ENCODE peak calls at places on chromosome 10, in seven cellular contexts. R is K562, W is mammary epithelial cell, D is PC-3, E is astrocyte, V is fibroblast of lung, X is Karpas-422. Z is an unnamed sample.

GRCh38 chr10:124701435-124701834 is 42.7 kb downstream of the FAM53B start:
- DNase-seq in W (no peak), E (peak; percentile 54), R (no peak), X (no peak), V (peak; percentile 93), D (no peak), Z (no peak)

GRCh38 chr10:1638889-1639418 is 98.4 kb downstream of the ADARB2 start:
- DNase-seq in D (no peak), V (no peak), W (no peak), X (no peak), R (no peak), E (no peak), Z (no peak)

GRCh38 chr10:88472540-88472939 is 110.6 kb downstream of the RNLS start:
- DNase-seq in W (peak; percentile 42), V (peak; percentile 40), X (peak; percentile 60), R (no peak), E (no peak), D (no peak), Z (no peak)

GRCh38 chr10:21668831-21669230 is 134.8 kb downstream of the MLLT10 start:
- DNase-seq in X (no peak), R (no peak), W (no peak), D (no peak), E (no peak), V (no peak), Z (no peak)

GRCh38 chr10:76209135-76209534 is 777.7 kb downstream of the LRMDA start:
- DNase-seq in X (no peak), W (no peak), E (no peak), V (peak; percentile 14), R (no peak), D (peak; percentile 44), Z (no peak)

GRCh38 chr10:11104772-11105675 is 87.4 kb downstream of the CELF2 start:
- DNase-seq in X (no peak), D (no peak), V (no peak), W (no peak), E (no peak), R (peak; percentile 11), Z (no peak)

GRCh38 chr10:110618206-110618605 is 25.9 kb upstream of the RBM20 start:
- DNase-seq in V (no peak), R (no peak), X (no peak), E (no peak), W (no peak), D (no peak), Z (no peak)

GRCh38 chr10:11874568-11875182 is 51.5 kb downstream of the PROSER2 start:
- DNase-seq in W (peak; percentile 72), X (no peak), D (peak; percentile 68), V (peak; percentile 30), E (peak; percentile 22), R (peak; percentile 89), Z (no peak)

GRCh38 chr10:133616371-133617130 is 10.0 kb downstream of the FRG2B start:
- DNase-seq in E (no peak), V (no peak), W (no peak), X (no peak), R (no peak), D (no peak), Z (no peak)

GRCh38 chr10:121595806-121596667 is 2.2 kb downstream of the FGFR2 start:
- DNase-seq in D (no peak), X (no peak), E (no peak), W (peak; percentile 26), R (no peak), V (no peak), Z (no peak)

GRCh38 chr10:78712147-78712546 is 356.6 kb upstream of the ZMIZ1 start:
- DNase-seq in W (no peak), R (peak; percentile 74), E (no peak), D (no peak), V (no peak), X (no peak), Z (no peak)

GRCh38 chr10:72353963-72354355 is 760 bp downstream of the DNAJB12 start:
- DNase-seq in D (no peak), E (peak; percentile 12), V (no peak), R (peak; percentile 75), W (no peak), X (no peak), Z (no peak)

GRCh38 chr10:44703241-44704155 is 207.6 kb upstream of the TMEM72 start:
- DNase-seq in R (no peak), X (no peak), V (peak; percentile 29), D (peak; percentile 89), W (no peak), E (peak; percentile 89), Z (no peak)

GRCh38 chr10:69125554-69125953 is 1.6 kb downstream of the VPS26A start:
- DNase-seq in W (no peak), D (no peak), X (no peak), R (no peak), E (no peak), V (no peak), Z (no peak)
- H3K9ac ChIP-seq in W (peak overlapping the region; percentile 91), D (peak overlapping the region; percentile 81), X (peak overlapping the region; percentile 78), R (peak overlapping the region; percentile 90), E (peak overlapping the region; percentile 95), V (no peak overlapping the region), Z (peak overlapping the region; percentile 94)

DNA sequence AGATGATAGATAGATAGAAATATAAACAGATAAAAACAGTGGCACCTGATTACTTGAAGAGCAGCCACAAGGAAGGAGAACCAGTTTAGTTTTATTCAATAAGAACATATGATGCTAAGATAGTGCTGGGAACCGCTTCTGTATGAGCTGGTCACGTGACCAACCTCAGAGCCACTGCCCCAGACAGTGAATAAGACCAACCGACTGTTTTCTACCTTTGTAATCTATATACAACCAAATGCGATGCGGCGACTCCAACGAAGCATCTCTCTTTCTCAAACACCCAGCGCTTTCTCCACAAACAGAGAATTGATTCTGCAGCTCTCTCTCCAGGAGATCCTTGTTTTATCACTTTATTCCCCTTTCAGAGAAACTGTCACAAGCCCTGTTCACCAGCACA is 55.5 kb upstream of the JCAD start:
- DNase-seq in V (peak; percentile 38), W (no peak), E (peak; percentile 37), D (no peak), X (no peak), R (no peak), Z (no peak)
- H3K4me2 ChIP-seq in V (no peak overlapping the region), W (no peak overlapping the region), E (peak overlapping the region; percentile 82), D (no peak overlapping the region), X (no peak overlapping the region), R (no peak overlapping the region), Z (no peak overlapping the region)

GRCh38 chr10:30786906-30787305 is 157.4 kb upstream of the LYZL2 start:
- DNase-seq in W (no peak), V (no peak), D (no peak), R (no peak), E (no peak), X (no peak), Z (no peak)
- H3K9ac ChIP-seq in W (no peak overlapping the region), V (no peak overlapping the region), D (no peak overlapping the region), R (no peak overlapping the region), E (no peak overlapping the region), X (no peak overlapping the region), Z (no peak overlapping the region)

GRCh38 chr10:14089556-14090297 is 241.0 kb downstream of the FRMD4A start:
- DNase-seq in E (no peak), R (no peak), D (no peak), X (no peak), V (no peak), W (no peak), Z (no peak)
- H3K4me2 ChIP-seq in E (no peak overlapping the region), R (no peak overlapping the region), D (no peak overlapping the region), X (no peak overlapping the region), V (no peak overlapping the region), W (no peak overlapping the region), Z (no peak overlapping the region)

DNA sequence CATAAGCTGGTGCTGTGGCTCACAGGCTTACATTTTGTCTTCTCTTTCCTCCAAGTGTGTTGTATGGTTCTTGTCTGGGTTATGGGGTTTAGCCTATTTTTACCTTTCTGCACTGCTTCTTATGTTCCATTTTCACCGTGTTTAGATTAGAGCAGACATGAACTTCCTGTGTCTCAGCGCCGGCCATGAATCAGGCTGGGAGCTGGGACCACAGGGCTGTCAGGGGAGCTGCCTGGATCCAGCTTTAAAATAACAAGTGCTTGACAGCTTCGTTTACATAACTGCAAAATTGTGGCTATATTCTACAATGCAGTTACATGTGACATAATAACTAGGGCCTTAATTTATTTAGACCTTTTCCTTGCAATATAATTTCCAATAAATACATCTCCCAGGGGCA is 530.5 kb upstream of the FZD8 start:
- DNase-seq in V (peak; percentile 70), R (no peak), D (peak; percentile 90), W (peak; percentile 64), E (peak; percentile 76), X (no peak), Z (no peak)
- H3K9ac ChIP-seq in V (no peak overlapping the region), R (no peak overlapping the region), D (peak overlapping the region; percentile 65), W (peak overlapping the region; percentile 3), E (peak overlapping the region; percentile 66), X (no peak overlapping the region), Z (no peak overlapping the region)

Z was measured in keratinocyte.